ENCODE peak calls at places on chromosomes 16 and 17, in five cellular contexts. L, Y, H, K and J are unnamed samples. For H3K9me3, the result is how much of the 10 kb centered on the place peaks cover.

GRCh38 chr16:86534779-86535605 is 20.0 kb downstream of the MTHFSD start:
- DNase-seq in Y (no peak), L (no peak), K (no peak), H (no peak), J (no peak)

GRCh38 chr17:73359987-73360410 is 48.2 kb upstream of the CDC42EP4 start:
- DNase-seq in Y (no peak), L (no peak), K (no peak), H (peak), J (no peak)

GRCh38 chr17:350706-351435 is 1.7 kb downstream of the RPH3AL start:
- DNase-seq in H (peak), K (peak), L (peak), Y (peak), J (no peak)

GRCh38 chr17:2060681-2061440 is 6.0 kb downstream of the HIC1 start:
- DNase-seq in H (no peak), Y (no peak), K (no peak), L (no peak), J (no peak)

GRCh38 chr17:67105213-67105612 is 60.9 kb downstream of the CACNG1 start:
- DNase-seq in H (peak), L (no peak), Y (no peak), K (no peak), J (no peak)

GRCh38 chr17:76681222-76682137 is 29.3 kb downstream of the MXRA7 start:
- DNase-seq in Y (peak), K (peak), L (peak), H (peak), J (no peak)

GRCh38 chr16:67672739-67673662 is 6.4 kb downstream of the C16orf86 start:
- DNase-seq in K (peak), H (peak), Y (peak), L (peak), J (no peak)

GRCh38 chr17:28346746-28347246 is 10.5 kb downstream of the POLDIP2 start:
- DNase-seq in L (no peak), K (no peak), H (no peak), Y (no peak), J (no peak)

GRCh38 chr17:50549256-50549941 is 2.4 kb downstream of the SPATA20 start:
- DNase-seq in Y (no peak), L (no peak), H (no peak), K (no peak), J (no peak)

GRCh38 chr17:33197342-33197741 is 95.8 kb downstream of the ASIC2 start:
- DNase-seq in K (no peak), H (no peak), Y (no peak), L (no peak), J (no peak)

GRCh38 chr17:57407287-57408063 is 151.2 kb downstream of the MSI2 start:
- DNase-seq in L (no peak), Y (no peak), K (no peak), H (no peak), J (no peak)

GRCh38 chr16:87741700-87742415 is 23.9 kb downstream of the KLHDC4 start:
- DNase-seq in L (no peak), Y (no peak), K (no peak), H (no peak), J (no peak)

GRCh38 chr17:48561894-48562810 is 16.0 kb downstream of the HOXB4 start:
- DNase-seq in Y (no peak), K (no peak), L (no peak), H (no peak), J (no peak)

GRCh38 chr17:63029520-63029919 is 63.5 kb downstream of the TANC2 start:
- DNase-seq in Y (no peak), H (peak), K (no peak), L (no peak), J (no peak)

DNA sequence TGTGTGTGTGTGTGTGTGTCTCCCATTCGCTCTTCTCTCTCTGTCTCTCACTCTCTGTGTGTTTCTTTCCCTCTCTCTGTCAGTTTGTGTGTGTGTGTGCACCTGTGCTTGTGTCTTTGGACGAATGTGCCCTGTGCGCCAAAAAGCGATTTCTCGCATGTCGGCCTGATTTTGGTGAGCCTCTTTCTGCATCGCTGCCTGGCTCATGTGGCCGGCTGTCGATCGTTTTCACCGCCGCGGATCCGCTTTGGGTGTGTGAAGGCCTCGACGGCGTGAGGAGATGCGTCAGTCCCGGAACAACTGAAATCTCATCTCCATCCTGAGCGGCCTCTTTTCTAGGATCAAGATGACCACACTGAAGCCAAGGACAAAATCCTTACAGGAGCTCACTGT is 609.0 kb downstream of the KCNJ18 start:
- DNase-seq in Y (no peak), H (no peak), L (no peak), K (no peak), J (no peak)
- H3K9me3 ChIP-seq in Y (under half), H (half or more), L (under half), K (under half), J (under half)

GRCh38 chr16:3220839-3221238 is 14.1 kb downstream of the ZNF200 start:
- DNase-seq in L (no peak), H (no peak), K (no peak), Y (no peak), J (no peak)
- H3K9me3 ChIP-seq in L (half or more), H (under half), K (half or more), Y (half or more), J (half or more)

GRCh38 chr16:63080736-63081135 is 1044.5 kb upstream of the CDH8 start:
- DNase-seq in Y (no peak), H (no peak), K (no peak), L (no peak), J (no peak)
- H3K9me3 ChIP-seq in Y (under half), H (under half), K (under half), L (under half), J (under half)

DNA sequence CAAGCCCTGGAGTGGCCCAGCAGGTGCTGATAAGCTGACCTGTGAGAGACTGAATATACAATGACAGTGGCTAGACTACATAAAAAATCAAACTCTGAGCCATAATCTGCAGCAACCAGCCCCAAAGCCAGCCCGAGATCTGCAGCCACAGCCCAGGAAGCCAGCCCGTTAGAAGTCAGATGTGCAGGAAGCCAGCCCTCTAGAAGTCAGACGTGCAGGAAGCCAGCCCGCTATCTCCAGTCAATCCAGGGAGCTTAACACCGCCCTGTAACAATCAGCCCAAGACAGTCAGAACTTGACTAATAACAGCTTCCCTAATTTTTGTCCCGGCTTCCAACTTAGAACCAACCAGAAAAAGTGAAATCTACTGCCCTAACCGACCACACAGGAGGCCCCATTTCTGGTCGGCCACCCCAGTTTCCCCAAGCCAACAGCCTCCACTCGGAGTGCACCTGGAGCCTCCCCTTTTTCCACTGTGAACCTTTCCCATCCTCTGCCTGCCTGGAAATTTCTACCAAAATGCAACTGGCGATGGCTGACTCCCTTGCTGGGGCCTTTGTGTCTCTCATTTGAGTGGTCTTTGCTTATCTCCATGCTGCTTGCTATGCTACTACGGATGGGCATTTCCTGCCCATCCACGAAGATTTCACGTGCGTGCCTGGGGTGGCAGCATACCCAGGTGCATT is 769.3 kb downstream of the KCNJ18 start:
- DNase-seq in Y (no peak), K (no peak), L (no peak), H (no peak), J (no peak)
- H3K9me3 ChIP-seq in Y (under half), K (under half), L (under half), H (under half), J (under half)

GRCh38 chr16:79757968-79758367 is 157.4 kb upstream of the MAF start:
- DNase-seq in H (no peak), L (no peak), Y (no peak), K (no peak), J (no peak)

GRCh38 chr16:79757163-79757562 is 156.6 kb upstream of the MAF start:
- DNase-seq in H (no peak), K (no peak), L (no peak), Y (no peak), J (no peak)

GRCh38 chr16:79764415-79765149 is 164.0 kb upstream of the MAF start:
- DNase-seq in L (no peak), H (no peak), K (no peak), Y (no peak), J (no peak)

GRCh38 chr16:79758615-79759346 is 158.2 kb upstream of the MAF start:
- DNase-seq in Y (no peak), H (peak), L (no peak), K (no peak), J (no peak)

GRCh38 chr16:79762217-79762616 is 161.7 kb upstream of the MAF start:
- DNase-seq in L (no peak), K (no peak), H (no peak), Y (no peak), J (no peak)
- H3K9me3 ChIP-seq in L (under half), K (under half), H (under half), Y (under half), J (under half)